ENCODE peak calls at places on chromosomes 2 and 18, in six cellular contexts. One of them, this sample, is unnamed. For H3K36me3 and H3K9me3, the result is how much of the 10 kb centered on the place peaks cover.

GRCh38 chr18:25171334-25171733 is 180.6 kb downstream of the ZNF521 start:
- DNase-seq in HCT116: no peak
- DNase-seq in upper lobe of left lung: no peak
- DNase-seq in right atrium auricular region: no peak
- DNase-seq in K562: no peak
- DNase-seq in breast epithelium: no peak
- DNase-seq in this sample: no peak

GRCh38 chr2:204604061-204604460 is 58.8 kb downstream of the PARD3B start:
- DNase-seq in HCT116: no peak
- DNase-seq in breast epithelium: no peak
- DNase-seq in K562: no peak
- DNase-seq in upper lobe of left lung: no peak
- DNase-seq in right atrium auricular region: no peak
- DNase-seq in this sample: no peak

GRCh38 chr2:238143239-238143951 is 4.9 kb downstream of the KLHL30 start:
- DNase-seq in upper lobe of left lung: no peak
- DNase-seq in breast epithelium: no peak
- DNase-seq in right atrium auricular region: no peak
- DNase-seq in HCT116: peak
- DNase-seq in K562: no peak
- DNase-seq in this sample: no peak

GRCh38 chr2:144595279-144595678 is 75.4 kb upstream of the ZEB2 start:
- DNase-seq in right atrium auricular region: no peak
- DNase-seq in K562: peak
- DNase-seq in HCT116: no peak
- DNase-seq in upper lobe of left lung: no peak
- DNase-seq in breast epithelium: no peak
- DNase-seq in this sample: no peak

GRCh38 chr2:7612969-7613368 is 695.8 kb downstream of the RNF144A start:
- DNase-seq in breast epithelium: no peak
- DNase-seq in HCT116: no peak
- DNase-seq in upper lobe of left lung: no peak
- DNase-seq in K562: no peak
- DNase-seq in right atrium auricular region: no peak
- DNase-seq in this sample: no peak

GRCh38 chr2:15220618-15221017 is 340.5 kb downstream of the NBAS start:
- DNase-seq in upper lobe of left lung: no peak
- DNase-seq in HCT116: no peak
- DNase-seq in right atrium auricular region: no peak
- DNase-seq in breast epithelium: no peak
- DNase-seq in K562: no peak
- DNase-seq in this sample: no peak

GRCh38 chr18:63313409-63313917 is 6.1 kb downstream of the BCL2 start:
- DNase-seq in breast epithelium: no peak
- DNase-seq in K562: no peak
- DNase-seq in upper lobe of left lung: no peak
- DNase-seq in right atrium auricular region: no peak
- DNase-seq in HCT116: no peak
- DNase-seq in this sample: no peak

GRCh38 chr2:192546566-192546965 is 351.8 kb upstream of the TMEFF2 start:
- DNase-seq in upper lobe of left lung: no peak
- DNase-seq in HCT116: no peak
- DNase-seq in K562: no peak
- DNase-seq in right atrium auricular region: no peak
- DNase-seq in breast epithelium: no peak
- DNase-seq in this sample: no peak

GRCh38 chr18:31042391-31043181 is at the start of gene DSC3:
- DNase-seq in right atrium auricular region: no peak
- DNase-seq in breast epithelium: no peak
- DNase-seq in HCT116: no peak
- DNase-seq in upper lobe of left lung: no peak
- DNase-seq in K562: no peak
- DNase-seq in this sample: no peak

GRCh38 chr2:75560768-75561565 is at the start of gene EVA1A:
- DNase-seq in HCT116: no peak
- DNase-seq in K562: no peak
- DNase-seq in upper lobe of left lung: peak
- DNase-seq in right atrium auricular region: no peak
- DNase-seq in breast epithelium: no peak
- DNase-seq in this sample: peak

GRCh38 chr18:39647627-39648502 is 2082.3 kb upstream of the CELF4 start:
- DNase-seq in HCT116: peak
- DNase-seq in K562: no peak
- DNase-seq in breast epithelium: no peak
- DNase-seq in right atrium auricular region: no peak
- DNase-seq in upper lobe of left lung: peak
- DNase-seq in this sample: no peak

GRCh38 chr18:71743634-71744033 is 800.5 kb downstream of the CBLN2 start:
- DNase-seq in HCT116: no peak
- DNase-seq in upper lobe of left lung: no peak
- DNase-seq in K562: no peak
- DNase-seq in right atrium auricular region: no peak
- DNase-seq in breast epithelium: no peak
- DNase-seq in this sample: no peak

GRCh38 chr2:11827547-11827946 is 81.1 kb downstream of the LPIN1 start:
- DNase-seq in breast epithelium: no peak
- DNase-seq in K562: no peak
- DNase-seq in right atrium auricular region: no peak
- DNase-seq in HCT116: no peak
- DNase-seq in upper lobe of left lung: no peak
- DNase-seq in this sample: no peak

GRCh38 chr18:31100598-31101147 is 1.5 kb downstream of the DSC2 start:
- DNase-seq in HCT116: no peak
- DNase-seq in breast epithelium: no peak
- DNase-seq in right atrium auricular region: no peak
- DNase-seq in upper lobe of left lung: peak
- DNase-seq in K562: peak
- DNase-seq in this sample: peak

GRCh38 chr2:88038263-88039105 is 17.1 kb downstream of the KRCC1 start:
- DNase-seq in breast epithelium: no peak
- DNase-seq in right atrium auricular region: no peak
- DNase-seq in upper lobe of left lung: no peak
- DNase-seq in HCT116: no peak
- DNase-seq in K562: no peak
- DNase-seq in this sample: no peak

GRCh38 chr18:76514573-76514972 is 19.5 kb upstream of the ZNF516 start:
- DNase-seq in K562: no peak
- DNase-seq in upper lobe of left lung: no peak
- DNase-seq in right atrium auricular region: no peak
- DNase-seq in HCT116: no peak
- DNase-seq in breast epithelium: no peak
- DNase-seq in this sample: no peak

GRCh38 chr2:179107179-179107541 is 57.2 kb upstream of the CCDC141 start:
- DNase-seq in breast epithelium: no peak
- DNase-seq in K562: no peak
- DNase-seq in right atrium auricular region: no peak
- DNase-seq in upper lobe of left lung: no peak
- DNase-seq in HCT116: no peak
- DNase-seq in this sample: no peak

GRCh38 chr2:63050916-63051794 is 525 bp downstream of the OTX1 start:
- DNase-seq in breast epithelium: no peak
- DNase-seq in right atrium auricular region: no peak
- DNase-seq in K562: peak
- DNase-seq in upper lobe of left lung: no peak
- DNase-seq in HCT116: no peak
- DNase-seq in this sample: no peak

GRCh38 chr2:235765181-235765820 is 271.5 kb downstream of the AGAP1 start:
- DNase-seq in K562: no peak
- DNase-seq in HCT116: peak
- DNase-seq in upper lobe of left lung: no peak
- DNase-seq in right atrium auricular region: no peak
- DNase-seq in breast epithelium: no peak
- DNase-seq in this sample: no peak

GRCh38 chr2:127415593-127416485 is 2.4 kb upstream of the PROC start:
- DNase-seq in K562: peak
- DNase-seq in upper lobe of left lung: peak
- DNase-seq in breast epithelium: peak
- DNase-seq in HCT116: peak
- DNase-seq in right atrium auricular region: no peak
- DNase-seq in this sample: no peak

GRCh38 chr18:34543356-34543755 is 166.7 kb upstream of the DTNA start:
- DNase-seq in right atrium auricular region: no peak
- DNase-seq in HCT116: no peak
- DNase-seq in K562: no peak
- DNase-seq in breast epithelium: no peak
- DNase-seq in upper lobe of left lung: no peak
- DNase-seq in this sample: no peak

GRCh38 chr18:3526421-3527354 is 76.7 kb downstream of the TGIF1 start:
- DNase-seq in upper lobe of left lung: no peak
- DNase-seq in HCT116: no peak
- DNase-seq in right atrium auricular region: no peak
- DNase-seq in breast epithelium: no peak
- DNase-seq in K562: peak
- DNase-seq in this sample: no peak

GRCh38 chr2:241102239-241102803 is at the start of gene MTERF4:
- DNase-seq in K562: peak
- DNase-seq in upper lobe of left lung: peak
- DNase-seq in breast epithelium: peak
- DNase-seq in right atrium auricular region: peak
- DNase-seq in HCT116: peak
- DNase-seq in this sample: peak

GRCh38 chr18:23793051-23793450 is 103.8 kb downstream of the LAMA3 start:
- DNase-seq in breast epithelium: no peak
- DNase-seq in K562: no peak
- DNase-seq in HCT116: no peak
- DNase-seq in right atrium auricular region: no peak
- DNase-seq in upper lobe of left lung: no peak
- DNase-seq in this sample: no peak

GRCh38 chr2:145221032-145221431 is 701.1 kb upstream of the ZEB2 start:
- DNase-seq in right atrium auricular region: no peak
- DNase-seq in breast epithelium: no peak
- DNase-seq in K562: no peak
- DNase-seq in upper lobe of left lung: no peak
- DNase-seq in HCT116: no peak
- DNase-seq in this sample: no peak

GRCh38 chr2:135845997-135846396 is 9.0 kb upstream of the LCT start:
- DNase-seq in upper lobe of left lung: peak
- DNase-seq in breast epithelium: no peak
- DNase-seq in right atrium auricular region: no peak
- DNase-seq in K562: no peak
- DNase-seq in HCT116: no peak
- DNase-seq in this sample: no peak

GRCh38 chr2:69725706-69726360 is 16.1 kb upstream of the ANXA4 start:
- DNase-seq in right atrium auricular region: no peak
- DNase-seq in breast epithelium: no peak
- DNase-seq in HCT116: no peak
- DNase-seq in K562: no peak
- DNase-seq in upper lobe of left lung: no peak
- DNase-seq in this sample: no peak

GRCh38 chr2:130963849-130964793 is 127.4 kb downstream of the ARHGEF4 start:
- DNase-seq in K562: peak
- DNase-seq in HCT116: no peak
- DNase-seq in upper lobe of left lung: no peak
- DNase-seq in breast epithelium: no peak
- DNase-seq in right atrium auricular region: no peak
- DNase-seq in this sample: peak

GRCh38 chr18:13513015-13513414 is 213.3 kb downstream of the FAM210A start:
- DNase-seq in HCT116: no peak
- DNase-seq in upper lobe of left lung: no peak
- DNase-seq in K562: no peak
- DNase-seq in breast epithelium: no peak
- DNase-seq in right atrium auricular region: peak
- DNase-seq in this sample: no peak

GRCh38 chr18:67432806-67433205 is 83.7 kb downstream of the DSEL start:
- DNase-seq in breast epithelium: no peak
- DNase-seq in upper lobe of left lung: no peak
- DNase-seq in right atrium auricular region: no peak
- DNase-seq in K562: no peak
- DNase-seq in HCT116: no peak
- DNase-seq in this sample: no peak

DNA sequence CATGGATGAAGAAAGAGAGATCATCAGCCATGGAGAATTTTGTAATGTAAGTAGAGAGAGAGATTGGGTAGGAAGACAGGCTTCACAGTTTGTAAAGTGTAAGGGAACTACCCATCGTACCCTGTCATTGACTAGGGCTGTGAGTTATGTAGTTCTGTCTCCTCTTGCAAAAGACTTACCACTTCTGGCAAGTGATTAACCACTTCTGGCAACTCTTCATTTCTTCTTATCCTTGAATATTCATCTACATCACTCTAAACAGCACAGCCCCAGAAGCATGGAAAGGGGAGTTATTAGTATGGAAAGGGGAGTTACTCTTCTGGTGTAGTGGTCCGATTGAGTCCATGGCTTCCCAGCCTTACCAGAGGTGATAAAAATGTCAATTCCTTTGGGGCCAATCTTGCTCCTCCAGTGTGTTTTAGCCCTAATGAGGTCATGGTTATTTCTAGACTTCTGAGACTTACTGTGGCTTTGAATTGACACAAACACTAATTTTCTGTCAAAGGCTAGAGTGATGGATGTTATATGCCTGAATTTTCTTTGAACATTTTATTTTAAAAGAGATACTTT is 52.0 kb downstream of the STAT1 start:
- DNase-seq in right atrium auricular region: no peak
- DNase-seq in upper lobe of left lung: no peak
- DNase-seq in K562: no peak
- DNase-seq in breast epithelium: no peak
- DNase-seq in HCT116: no peak
- DNase-seq in this sample: no peak
- H3K36me3 ChIP-seq in right atrium auricular region: under half
- H3K36me3 ChIP-seq in upper lobe of left lung: under half
- H3K36me3 ChIP-seq in K562: under half
- H3K36me3 ChIP-seq in breast epithelium: under half
- H3K36me3 ChIP-seq in HCT116: under half
- H3K36me3 ChIP-seq in this sample: under half

DNA sequence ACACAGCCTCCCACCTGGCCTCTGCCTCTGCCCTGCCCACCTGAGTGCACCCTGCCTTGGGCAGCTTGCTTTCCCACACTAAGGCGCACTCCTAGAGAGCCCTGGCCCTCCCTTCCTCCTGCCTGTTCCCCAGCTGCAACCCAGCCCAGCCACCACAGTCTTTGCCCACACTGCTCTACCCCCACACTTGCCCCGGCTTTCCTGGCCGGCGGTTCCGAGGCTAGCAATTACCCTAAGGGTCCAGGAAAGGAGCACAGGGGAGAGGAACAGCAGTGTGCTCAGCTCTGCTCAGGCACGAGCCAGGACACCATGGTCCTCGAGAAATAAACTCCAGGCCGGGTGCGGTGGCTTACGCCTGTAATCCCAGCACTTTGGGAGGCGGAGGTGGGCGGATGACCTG is 237.8 kb upstream of the RAB6C start:
- DNase-seq in right atrium auricular region: no peak
- DNase-seq in breast epithelium: peak
- DNase-seq in HCT116: no peak
- DNase-seq in K562: no peak
- DNase-seq in upper lobe of left lung: peak
- DNase-seq in this sample: no peak
- H3K9me3 ChIP-seq in right atrium auricular region: under half
- H3K9me3 ChIP-seq in breast epithelium: under half
- H3K9me3 ChIP-seq in HCT116: under half
- H3K9me3 ChIP-seq in K562: under half
- H3K9me3 ChIP-seq in upper lobe of left lung: under half
- H3K9me3 ChIP-seq in this sample: under half

GRCh38 chr2:85631316-85631715 is 15.3 kb downstream of the USP39 start:
- DNase-seq in K562: no peak
- DNase-seq in upper lobe of left lung: no peak
- DNase-seq in right atrium auricular region: no peak
- DNase-seq in breast epithelium: no peak
- DNase-seq in HCT116: no peak
- DNase-seq in this sample: no peak
- H3K36me3 ChIP-seq in K562: half or more
- H3K36me3 ChIP-seq in upper lobe of left lung: half or more
- H3K36me3 ChIP-seq in right atrium auricular region: half or more
- H3K36me3 ChIP-seq in breast epithelium: under half
- H3K36me3 ChIP-seq in HCT116: half or more
- H3K36me3 ChIP-seq in this sample: under half

GRCh38 chr2:78245394-78246140 is 723.4 kb upstream of the LRRTM4 start:
- DNase-seq in K562: no peak
- DNase-seq in upper lobe of left lung: no peak
- DNase-seq in right atrium auricular region: no peak
- DNase-seq in HCT116: no peak
- DNase-seq in breast epithelium: no peak
- DNase-seq in this sample: no peak
- H3K9me3 ChIP-seq in K562: under half
- H3K9me3 ChIP-seq in upper lobe of left lung: under half
- H3K9me3 ChIP-seq in right atrium auricular region: under half
- H3K9me3 ChIP-seq in HCT116: under half
- H3K9me3 ChIP-seq in breast epithelium: under half
- H3K9me3 ChIP-seq in this sample: under half